ENCODE peak calls at places on chromosomes 7 and 10, in nine cellular contexts. Q is PC-3, L is MM.1S, M is DND-41, P is H9, R is mammary epithelial cell, B is HCT116, F is IMR-90, S is neural progenitor cell. K is an unnamed sample.

GRCh38 chr7:99224263-99224947 is 16.5 kb upstream of the KPNA7 start:
- DNase-seq in M (no peak), Q (peak; percentile 95), S (no peak), F (peak; percentile 51), L (no peak), R (peak; percentile 99), B (peak; percentile 37), P (no peak), K (no peak)

GRCh38 chr10:96831867-96832720 is at the start of gene LCOR:
- DNase-seq in F (peak; percentile 86), M (peak; percentile 87), R (peak; percentile 86), Q (peak; percentile 72), S (peak; percentile 94), P (peak; percentile 85), L (peak; percentile 88), B (peak; percentile 59), K (peak; percentile 93)

GRCh38 chr7:44990520-44991023 is 9.4 kb upstream of the CCM2 start:
- DNase-seq in P (no peak), B (no peak), S (no peak), L (no peak), Q (no peak), F (peak; percentile 77), R (peak; percentile 65), M (no peak), K (no peak)

GRCh38 chr10:34327184-34327583 is 487.9 kb downstream of the PARD3 start:
- DNase-seq in S (no peak), R (no peak), L (no peak), B (no peak), M (no peak), F (no peak), Q (no peak), P (no peak), K (no peak)

GRCh38 chr7:4820968-4821471 is 40.8 kb downstream of the PAPOLB start:
- DNase-seq in S (no peak), L (no peak), Q (no peak), B (no peak), R (no peak), M (no peak), P (peak; percentile 21), F (no peak), K (no peak)

GRCh38 chr10:31321396-31321941 is 2.5 kb downstream of the ZEB1 start:
- DNase-seq in Q (no peak), F (peak; percentile 24), P (no peak), M (peak; percentile 22), B (no peak), S (peak; percentile 11), L (peak; percentile 55), R (no peak), K (no peak)

GRCh38 chr10:68955414-68955785 is 570 bp upstream of the DDX21 start:
- DNase-seq in S (peak; percentile 54), P (no peak), Q (no peak), L (no peak), M (no peak), F (no peak), R (no peak), B (no peak), K (no peak)

GRCh38 chr7:105587899-105588690 is 6.8 kb upstream of the EFCAB10 start:
- DNase-seq in M (peak; percentile 12), P (no peak), F (peak; percentile 27), B (no peak), S (no peak), L (no peak), Q (no peak), R (no peak), K (peak; percentile 55)

GRCh38 chr7:110633313-110633712 is 457.6 kb upstream of the LRRN3 start:
- DNase-seq in L (peak; percentile 69), R (no peak), P (no peak), B (no peak), Q (no peak), M (no peak), S (peak; percentile 9), F (no peak), K (no peak)

GRCh38 chr7:157347217-157347904 is 10.6 kb downstream of the DNAJB6 start:
- DNase-seq in R (peak; percentile 83), Q (peak; percentile 74), S (no peak), B (peak; percentile 49), P (no peak), M (no peak), L (no peak), F (peak; percentile 85), K (no peak)

GRCh38 chr10:7561216-7561893 is 105.4 kb downstream of the ITIH5 start:
- DNase-seq in Q (no peak), P (peak; percentile 45), F (no peak), B (no peak), R (no peak), M (no peak), L (no peak), S (peak; percentile 37), K (peak; percentile 67)

GRCh38 chr10:74855027-74855426 is 28.6 kb downstream of the KAT6B start:
- DNase-seq in S (no peak), R (no peak), P (no peak), B (no peak), F (no peak), Q (no peak), M (no peak), L (peak; percentile 37), K (peak; percentile 50)

GRCh38 chr7:148912758-148913541 is 28.9 kb upstream of the EZH2 start:
- DNase-seq in B (peak; percentile 27), P (no peak), M (no peak), L (no peak), Q (peak; percentile 67), R (no peak), S (no peak), F (no peak), K (no peak)

GRCh38 chr7:135620980-135621850 is 41.1 kb upstream of the STMP1 start:
- DNase-seq in S (peak; percentile 78), P (no peak), Q (peak; percentile 89), M (peak; percentile 35), F (peak; percentile 91), B (peak; percentile 73), R (peak; percentile 73), L (peak; percentile 65), K (peak; percentile 55)

GRCh38 chr10:132455441-132455971 is 58.5 kb downstream of the PWWP2B start:
- DNase-seq in R (no peak), Q (no peak), S (no peak), F (no peak), B (no peak), L (no peak), M (no peak), P (no peak), K (no peak)

GRCh38 chr10:35668865-35669650 is 27.0 kb upstream of the FZD8 start:
- DNase-seq in P (peak; percentile 33), B (no peak), S (no peak), R (no peak), M (no peak), L (no peak), F (no peak), Q (no peak), K (peak; percentile 61)

GRCh38 chr10:76009531-76009930 is 578.1 kb downstream of the LRMDA start:
- DNase-seq in L (no peak), S (no peak), R (no peak), B (no peak), F (no peak), P (no peak), M (no peak), Q (peak; percentile 57), K (no peak)
- H3K4me1 ChIP-seq in L (no peaks in the 10 kb centered on the region), S (peaks cover 79% of the 10 kb centered on the region), R (no peaks in the 10 kb centered on the region), B (no peaks in the 10 kb centered on the region), F (no peaks in the 10 kb centered on the region), P (no peaks in the 10 kb centered on the region), M (no peaks in the 10 kb centered on the region), Q (no peaks in the 10 kb centered on the region), K (no peaks in the 10 kb centered on the region)

GRCh38 chr7:30510124-30511074 is 5.8 kb upstream of the GGCT start:
- DNase-seq in L (peak; percentile 39), Q (peak; percentile 61), M (peak; percentile 30), F (peak; percentile 44), R (peak; percentile 33), B (peak; percentile 36), P (no peak), S (peak; percentile 62), K (peak; percentile 58)

GRCh38 chr7:30513762-30514161 is 9.1 kb upstream of the GGCT start:
- DNase-seq in B (no peak), M (no peak), S (no peak), F (no peak), P (no peak), Q (no peak), L (no peak), R (peak; percentile 14), K (no peak)

GRCh38 chr7:30511494-30511893 is 6.9 kb upstream of the GGCT start:
- DNase-seq in S (no peak), L (no peak), P (no peak), R (no peak), B (no peak), M (no peak), Q (no peak), F (no peak), K (no peak)

GRCh38 chr7:30514177-30514576 is 9.5 kb upstream of the GGCT start:
- DNase-seq in M (no peak), P (no peak), B (no peak), F (no peak), Q (no peak), S (no peak), R (no peak), L (no peak), K (no peak)

GRCh38 chr7:30511973-30512662 is 7.5 kb upstream of the GGCT start:
- DNase-seq in M (no peak), S (peak; percentile 31), F (no peak), P (no peak), R (no peak), L (no peak), B (no peak), Q (no peak), K (no peak)
- TF ChIP-seq CTCF in M (no peak), S (no peak), F (no peak), P (no peak), R (no peak), L (no peak), B (no peak), Q (no peak), K (no peak)

DNA sequence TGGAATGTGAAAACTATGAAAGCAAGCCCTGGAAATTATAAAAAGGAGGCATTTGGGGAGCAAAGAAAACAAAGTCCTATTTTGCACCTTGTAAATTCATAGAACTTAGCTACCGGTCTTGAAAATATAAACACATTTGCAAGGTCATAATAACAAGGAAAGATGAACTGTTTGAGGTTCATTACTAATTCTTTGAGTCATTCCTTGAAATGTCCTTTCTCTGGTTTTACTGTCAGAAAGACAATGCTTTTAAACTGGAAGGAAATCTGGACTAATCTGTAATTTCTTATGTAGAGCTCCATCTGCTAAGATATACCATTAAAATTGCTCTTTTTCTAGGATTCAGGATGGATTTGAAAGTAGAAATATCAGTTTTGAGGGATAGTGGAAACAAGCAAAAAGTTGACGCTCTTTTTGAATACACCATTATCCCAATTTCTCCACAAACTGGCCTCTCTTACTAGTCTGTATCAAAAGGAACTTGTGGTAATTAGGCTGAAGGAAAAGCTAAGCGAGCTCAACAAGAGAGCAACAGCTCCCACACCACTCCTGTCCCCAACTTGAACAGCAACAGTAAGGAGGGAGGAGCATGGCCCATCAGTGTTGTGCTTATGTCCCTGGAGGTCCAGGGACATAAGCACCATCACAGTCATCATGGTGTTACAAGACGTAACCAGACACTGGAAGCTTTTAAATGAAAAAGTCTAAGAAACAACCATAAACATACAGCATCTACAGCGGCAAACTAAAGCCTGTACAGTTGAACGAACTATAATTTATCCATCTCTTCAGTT is 1.2 kb downstream of the ERLIN1 start:
- DNase-seq in S (peak; percentile 45), R (peak; percentile 8), F (peak; percentile 23), M (peak; percentile 46), L (peak; percentile 18), B (peak; percentile 12), P (no peak), Q (peak; percentile 44), K (no peak)
- H3K9ac ChIP-seq in S (peak overlapping the region; percentile 44), R (peak overlapping the region; percentile 98), F (peak overlapping the region; percentile 74), M (peak overlapping the region; percentile 90), L (peak overlapping the region; percentile 93), B (peak overlapping the region; percentile 90), P (peak overlapping the region; percentile 37), Q (peak overlapping the region; percentile 91), K (peak overlapping the region; percentile 75)

GRCh38 chr10:124625831-124626238 is 118.3 kb downstream of the FAM53B start:
- DNase-seq in F (no peak), L (no peak), Q (no peak), B (no peak), P (no peak), M (no peak), S (no peak), R (no peak), K (no peak)
- H3K4me1 ChIP-seq in F (no peaks in the 10 kb centered on the region), L (peaks cover 25% of the 10 kb centered on the region), Q (peaks cover 11% of the 10 kb centered on the region), B (peaks cover 19% of the 10 kb centered on the region), P (peaks cover 3% of the 10 kb centered on the region), M (peaks cover 72% of the 10 kb centered on the region), S (peaks cover 26% of the 10 kb centered on the region), R (peaks cover 40% of the 10 kb centered on the region), K (peaks cover 13% of the 10 kb centered on the region)

K was measured in endodermal cell.